ENCODE peak calls at places on chromosomes 11 and 22, in four cellular contexts. D is GM23338; U is progenitor cell of endocrine pancreas; K is CD4-positive, alpha-beta T cell. W is an unnamed sample.

GRCh38 chr22:27116295-27116694 is 458.9 kb downstream of the MIAT start:
- DNase-seq in D (no peak), U (no peak), K (no peak), W (no peak)

GRCh38 chr22:19890502-19891349 is 36.1 kb upstream of the GNB1L start:
- DNase-seq in D (no peak), U (no peak), K (no peak), W (no peak)

GRCh38 chr11:124302756-124303155 is 11.0 kb downstream of the OR8D1 start:
- DNase-seq in D (peak), U (no peak), K (no peak), W (no peak)

GRCh38 chr22:24175160-24175808 is 6.0 kb upstream of the SUSD2 start:
- DNase-seq in D (peak), U (peak), K (peak), W (peak)

GRCh38 chr11:96620464-96621044 is 230.7 kb downstream of the JRKL start:
- DNase-seq in D (no peak), U (no peak), K (no peak), W (no peak)

GRCh38 chr11:112835556-112835955 is 125.7 kb upstream of the NCAM1 start:
- DNase-seq in D (no peak), U (no peak), K (no peak), W (peak)

GRCh38 chr11:44623716-44624491 is 58.4 kb downstream of the CD82 start:
- DNase-seq in D (no peak), U (peak), K (no peak), W (no peak)

GRCh38 chr11:131274233-131274632 is 96.2 kb upstream of the NTM start:
- DNase-seq in D (no peak), U (no peak), K (no peak), W (no peak)

GRCh38 chr11:693887-694562 is 997 bp downstream of the DEAF1 start:
- DNase-seq in D (no peak), U (no peak), K (no peak), W (no peak)

GRCh38 chr22:18113680-18114394 is 3.2 kb downstream of the TUBA8 start:
- DNase-seq in D (peak), U (no peak), K (no peak), W (no peak)

GRCh38 chr11:69587454-69588081 is 53.4 kb upstream of the CCND1 start:
- DNase-seq in D (no peak), U (no peak), K (no peak), W (no peak)

GRCh38 chr22:24473278-24473677 is 21.9 kb upstream of the UPB1 start:
- DNase-seq in D (no peak), U (no peak), K (no peak), W (no peak)

DNA sequence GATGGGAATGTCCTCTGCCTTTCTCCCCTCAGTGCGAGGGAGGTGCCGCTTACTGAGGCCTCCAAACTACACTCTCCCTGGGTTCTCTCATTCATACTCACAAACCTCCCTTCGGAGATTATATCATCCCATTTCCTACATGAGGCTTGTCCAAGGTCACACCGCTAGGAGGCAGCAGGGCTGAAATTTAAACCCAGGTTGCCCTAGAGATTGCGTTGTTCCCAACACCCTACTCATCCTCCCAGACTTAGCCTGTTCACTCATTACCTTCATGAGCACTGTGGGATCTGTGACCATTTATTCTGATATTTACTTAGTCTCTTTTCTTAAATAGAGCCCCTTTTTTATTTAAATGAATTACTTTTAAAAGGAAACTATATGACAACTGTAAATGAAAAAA is 31.1 kb downstream of the SDHAF2 start:
- DNase-seq in D (peak), U (no peak), K (no peak), W (no peak)
- TF ChIP-seq CTCF in D (peak), U (no peak), K (no peak), W (no peak)

DNA sequence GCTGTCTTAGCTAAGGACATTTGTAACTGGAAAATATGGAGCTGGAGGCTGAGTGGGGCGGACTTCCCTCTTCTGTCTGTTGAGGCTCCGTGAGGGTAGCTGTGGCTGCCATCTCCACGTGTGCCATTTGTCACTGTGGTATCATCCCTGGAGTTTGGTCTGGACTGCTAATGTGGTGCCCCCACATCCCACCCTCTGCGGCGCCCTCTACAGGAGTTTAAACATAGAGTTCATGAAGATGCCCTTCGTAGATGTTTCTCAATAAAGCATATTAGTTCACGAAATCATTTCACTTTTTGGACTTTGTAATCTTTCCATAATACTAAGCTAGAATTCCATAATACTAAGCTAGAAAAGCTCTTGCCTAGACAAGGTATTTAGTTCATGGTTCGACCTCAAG is 52.4 kb downstream of the TECTA start:
- DNase-seq in D (peak), U (no peak), K (no peak), W (no peak)
- TF ChIP-seq CTCF in D (peak), U (no peak), K (no peak), W (no peak)

DNA sequence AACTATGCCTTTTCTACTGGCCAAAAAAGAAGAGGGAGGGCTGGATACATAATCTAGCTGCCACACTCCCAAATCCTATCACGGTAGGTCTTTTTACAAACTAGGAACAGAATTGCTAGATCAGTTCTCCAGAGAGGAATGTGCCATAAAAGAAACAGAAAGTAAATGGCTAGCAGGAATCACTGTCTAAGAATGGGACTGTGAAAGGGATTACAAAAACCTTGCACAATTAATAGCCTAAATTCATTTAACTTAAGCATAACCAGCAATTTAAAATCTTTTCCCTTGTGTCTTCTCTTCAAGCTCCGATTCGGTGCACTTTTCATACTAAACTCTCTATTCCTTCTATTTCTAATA is 35.1 kb downstream of the APOL5 start:
- DNase-seq in D (no peak), U (no peak), K (no peak), W (no peak)
- TF ChIP-seq CTCF in D (no peak), U (no peak), K (no peak), W (no peak)

GRCh38 chr22:43293259-43293658 is 49.9 kb downstream of the SCUBE1 start:
- DNase-seq in D (no peak), U (no peak), K (no peak), W (no peak)
- TF ChIP-seq CTCF in D (no peak), U (no peak), K (no peak), W (no peak)

W was measured in nephron progenitor cell.